ENCODE peak calls at places on chromosomes 16 and 17, in six cellular contexts. K is K562, G is sigmoid colon, W is suprapubic skin, J is stomach, O is prostate gland. V is an unnamed sample.

GRCh38 chr16:56289412-56289811 is 98.1 kb downstream of the GNAO1 start:
- DNase-seq in K (no peak), G (no peak), W (no peak), J (no peak), O (no peak), V (no peak)

GRCh38 chr17:40469805-40470675 is 26.8 kb downstream of the IGFBP4 start:
- DNase-seq in K (no peak), G (no peak), W (no peak), J (no peak), O (no peak), V (no peak)

GRCh38 chr16:84331998-84332780 is 36.1 kb upstream of the ATP2C2 start:
- DNase-seq in K (no peak), G (no peak), W (no peak), J (no peak), O (no peak), V (no peak)

GRCh38 chr17:72118588-72119279 is 2.1 kb upstream of the SOX9 start:
- DNase-seq in K (peak; percentile 50), G (peak; percentile 78), W (peak; percentile 83), J (peak; percentile 75), O (peak; percentile 74), V (no peak)

GRCh38 chr16:80680839-80681238 is 123.6 kb downstream of the CDYL2 start:
- DNase-seq in K (no peak), G (no peak), W (no peak), J (no peak), O (no peak), V (no peak)

GRCh38 chr16:54136276-54136625 is 150.3 kb downstream of the IRX3 start:
- DNase-seq in K (no peak), G (no peak), W (no peak), J (no peak), O (no peak), V (no peak)

GRCh38 chr16:78591682-78592103 is 492.2 kb downstream of the WWOX start:
- DNase-seq in K (no peak), G (no peak), W (no peak), J (no peak), O (no peak), V (no peak)

GRCh38 chr17:82582208-82582607 is 62.7 kb downstream of the FOXK2 start:
- DNase-seq in K (no peak), G (no peak), W (no peak), J (no peak), O (no peak), V (no peak)

GRCh38 chr17:4533522-4534502 is 21.4 kb downstream of the MYBBP1A start:
- DNase-seq in K (peak; percentile 29), G (no peak), W (no peak), J (peak; percentile 76), O (no peak), V (no peak)

GRCh38 chr16:71885261-71885650 is 1.3 kb upstream of the ZNF821 start:
- DNase-seq in K (no peak), G (no peak), W (no peak), J (no peak), O (no peak), V (no peak)

GRCh38 chr17:77036136-77036840 is 104.5 kb upstream of the SEC14L1 start:
- DNase-seq in K (no peak), G (no peak), W (no peak), J (no peak), O (no peak), V (no peak)

GRCh38 chr16:17493012-17493411 is 22.3 kb upstream of the XYLT1 start:
- DNase-seq in K (no peak), G (no peak), W (no peak), J (no peak), O (no peak), V (no peak)

GRCh38 chr17:69551212-69552010 is 136.9 kb downstream of the MAP2K6 start:
- DNase-seq in K (no peak), G (no peak), W (no peak), J (no peak), O (no peak), V (no peak)

GRCh38 chr16:49586466-49586865 is 212.9 kb downstream of the C16orf78 start:
- DNase-seq in K (no peak), G (no peak), W (peak; percentile 48), J (no peak), O (no peak), V (no peak)

GRCh38 chr17:63961355-63962207 is 11.1 kb downstream of the SCN4A start:
- DNase-seq in K (peak; percentile 97), G (peak; percentile 86), W (peak; percentile 88), J (peak; percentile 44), O (no peak), V (peak; percentile 54)

GRCh38 chr16:63714876-63715275 is 1407.0 kb downstream of the CDH11 start:
- DNase-seq in K (no peak), G (no peak), W (no peak), J (peak; percentile 27), O (peak; percentile 3), V (no peak)

GRCh38 chr17:31415004-31415454 is 23.6 kb downstream of the RAB11FIP4 start:
- DNase-seq in K (no peak), G (no peak), W (no peak), J (no peak), O (no peak), V (no peak)

GRCh38 chr17:68035131-68035522 is 408 bp upstream of the KPNA2 start:
- DNase-seq in K (no peak), G (peak; percentile 96), W (peak; percentile 94), J (peak; percentile 94), O (peak; percentile 91), V (peak; percentile 78)

GRCh38 chr17:49197346-49197998 is 12.9 kb downstream of the GNGT2 start:
- DNase-seq in K (no peak), G (no peak), W (no peak), J (no peak), O (no peak), V (no peak)

GRCh38 chr17:37488009-37488604 is 1.6 kb upstream of the DUSP14 start:
- DNase-seq in K (peak; percentile 50), G (no peak), W (no peak), J (no peak), O (peak; percentile 44), V (no peak)

GRCh38 chr17:76135810-76136188 is 5.2 kb downstream of the FOXJ1 start:
- DNase-seq in K (no peak), G (no peak), W (no peak), J (no peak), O (no peak), V (no peak)

GRCh38 chr17:50832267-50833227 is 2.8 kb upstream of the WFIKKN2 start:
- DNase-seq in K (no peak), G (peak; percentile 55), W (no peak), J (no peak), O (no peak), V (no peak)

GRCh38 chr17:60422162-60422665 is at the start of gene CHCT1:
- DNase-seq in K (no peak), G (no peak), W (peak; percentile 74), J (no peak), O (no peak), V (no peak)

GRCh38 chr17:60425626-60426025 is 3.3 kb downstream of the CHCT1 start:
- DNase-seq in K (no peak), G (no peak), W (no peak), J (no peak), O (no peak), V (no peak)

GRCh38 chr17:60416368-60416925 is 5.8 kb upstream of the CHCT1 start:
- DNase-seq in K (no peak), G (no peak), W (no peak), J (no peak), O (no peak), V (no peak)

GRCh38 chr17:60423865-60424264 is 1.6 kb downstream of the CHCT1 start:
- DNase-seq in K (no peak), G (no peak), W (peak; percentile 8), J (no peak), O (no peak), V (no peak)

DNA sequence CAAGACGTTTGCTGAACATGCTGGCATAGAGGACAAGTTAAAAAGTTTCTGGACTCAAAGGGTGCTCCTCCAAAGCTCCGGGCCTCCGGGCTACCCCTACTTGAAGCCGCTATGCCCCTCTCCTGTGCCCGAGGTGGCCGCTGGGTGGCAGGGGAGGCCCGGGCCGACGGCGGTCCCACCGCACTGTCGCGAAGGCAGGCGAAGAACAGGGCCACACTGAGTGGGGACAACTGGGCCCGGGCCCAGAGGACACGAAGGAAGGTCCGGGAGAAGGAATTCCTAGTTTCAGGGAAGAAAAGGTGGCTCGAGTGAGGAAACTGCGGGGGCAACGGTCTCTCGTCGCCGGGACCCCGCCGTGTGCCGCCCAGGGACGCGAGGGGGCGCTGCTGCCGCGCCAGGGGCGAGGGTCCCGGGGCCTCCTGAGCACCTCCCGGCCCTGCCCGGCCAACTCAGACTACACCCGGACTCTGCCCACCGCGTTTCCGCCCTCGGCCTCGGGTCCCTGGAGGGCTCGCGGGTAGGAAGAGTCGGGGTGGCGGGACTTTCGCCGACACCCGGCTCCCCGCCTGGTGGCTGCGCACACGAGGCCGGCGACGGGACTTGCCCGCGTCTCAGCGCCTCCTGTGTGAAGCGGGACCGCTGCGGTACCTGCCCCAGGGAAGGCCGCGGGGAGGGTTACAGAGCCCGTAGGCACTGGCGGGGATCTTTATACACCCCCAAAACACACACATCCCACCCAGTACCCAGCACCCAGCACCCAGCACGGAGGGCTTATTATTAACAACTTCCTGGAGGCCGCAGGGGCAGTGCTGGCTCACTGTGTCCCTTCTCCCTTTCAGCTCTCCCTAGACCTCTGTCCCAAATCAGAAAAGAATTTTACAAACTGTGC is 772 bp upstream of the CHCT1 start:
- DNase-seq in K (no peak), G (peak; percentile 81), W (peak; percentile 86), J (peak; percentile 74), O (peak; percentile 24), V (peak; percentile 82)
- TF ChIP-seq POLR2AphosphoS5 in K (no peak), G (no peak), W (no peak), J (peak; percentile 38), O (no peak), V (no peak)

GRCh38 chr16:988465-989353 is 7.1 kb downstream of the SOX8 start:
- DNase-seq in K (no peak), G (no peak), W (no peak), J (no peak), O (no peak), V (no peak)
- TF ChIP-seq POLR2A in K (no peak), G (no peak), W (no peak), J (no peak), O (no peak), V (no peak)

GRCh38 chr17:79617740-79618382 is 7.0 kb upstream of the RBFOX3 start:
- DNase-seq in K (no peak), G (peak; percentile 55), W (peak; percentile 50), J (no peak), O (no peak), V (no peak)
- TF ChIP-seq POLR2AphosphoS5 in K (no peak), G (no peak), W (no peak), J (no peak), O (no peak), V (no peak)

DNA sequence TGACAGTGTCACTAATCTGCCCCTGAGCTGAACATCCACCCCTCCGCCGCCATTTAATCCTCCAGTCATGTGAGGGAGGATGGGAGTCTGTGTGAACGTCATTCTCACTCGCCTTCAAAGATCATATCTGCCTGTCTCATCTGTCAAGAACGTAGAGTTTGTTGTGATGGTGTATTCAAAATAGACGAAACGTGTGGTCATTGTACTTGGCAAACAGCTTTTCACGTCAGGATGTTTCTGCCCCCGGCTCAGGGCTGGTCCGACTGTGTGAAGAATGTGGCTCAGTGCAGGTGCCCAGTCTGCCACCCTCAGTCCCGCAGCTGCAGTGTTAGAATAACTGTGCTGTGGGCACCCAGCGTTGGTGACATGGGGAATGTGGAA is 148.0 kb downstream of the KCNJ12 start:
- DNase-seq in K (no peak), G (no peak), W (no peak), J (no peak), O (no peak), V (no peak)
- TF ChIP-seq POLR2A in K (no peak), G (no peak), W (no peak), J (no peak), O (no peak), V (no peak)

GRCh38 chr17:79495665-79496064 is 115.2 kb downstream of the RBFOX3 start:
- DNase-seq in K (no peak), G (no peak), W (no peak), J (no peak), O (no peak), V (no peak)
- TF ChIP-seq POLR2AphosphoS5 in K (no peak), G (no peak), W (no peak), J (no peak), O (no peak), V (no peak)

V was measured in GM12892.